ENCODE peak calls at places on chromosomes 7 and 10, in eight cellular contexts. W is PC-3, P is dorsolateral prefrontal cortex, Y is Peyer's patch, V is hepatocyte, D is kidney epithelial cell, B is neural crest cell, Q is GM23338. M is an unnamed sample.
A peak's percentile ranks its signal among the peaks of the same experiment; 100 is the strongest.

GRCh38 chr7:97499204-97499603 is 232.7 kb upstream of the TAC1 start:
- DNase-seq in D (peak; percentile 5), W (peak; percentile 37), B (peak; percentile 8), V (peak; percentile 55), Q (peak; percentile 72), Y (no peak), P (no peak), M (no peak)

GRCh38 chr7:110246118-110246517 is 844.8 kb upstream of the LRRN3 start:
- DNase-seq in W (no peak), V (no peak), B (no peak), P (no peak), Q (no peak), Y (no peak), D (no peak), M (no peak)

GRCh38 chr7:24741691-24742639 is 15.3 kb downstream of the GSDME start:
- DNase-seq in B (no peak), Y (peak; percentile 69), W (peak; percentile 63), Q (no peak), P (no peak), V (peak; percentile 86), D (peak; percentile 67), M (no peak)

GRCh38 chr7:120168066-120168465 is 104.9 kb upstream of the KCND2 start:
- DNase-seq in B (no peak), Y (no peak), W (no peak), Q (no peak), D (no peak), V (no peak), P (no peak), M (no peak)

GRCh38 chr10:43444313-43444712 is 7.4 kb downstream of the ZNF487 start:
- DNase-seq in Y (no peak), Q (no peak), V (no peak), W (no peak), B (no peak), D (no peak), P (no peak), M (no peak)

GRCh38 chr10:116831790-116832189 is 17.5 kb upstream of the ENO4 start:
- DNase-seq in B (no peak), Q (no peak), W (no peak), P (no peak), D (no peak), Y (no peak), V (no peak), M (no peak)

GRCh38 chr10:35635576-35635975 is 6.5 kb downstream of the FZD8 start:
- DNase-seq in D (no peak), Q (peak; percentile 86), V (peak; percentile 83), B (peak; percentile 50), P (no peak), W (peak; percentile 100), Y (no peak), M (peak; percentile 65)

GRCh38 chr10:91242940-91243339 is 22.5 kb downstream of the PCGF5 start:
- DNase-seq in W (no peak), D (no peak), Q (no peak), V (no peak), B (no peak), Y (no peak), P (no peak), M (no peak)

GRCh38 chr10:71480662-71481061 is 83.9 kb downstream of the CDH23 start:
- DNase-seq in W (no peak), B (no peak), P (no peak), Q (no peak), V (no peak), D (no peak), Y (peak; percentile 24), M (no peak)

GRCh38 chr7:42262907-42263466 is 26.0 kb upstream of the GLI3 start:
- DNase-seq in W (peak; percentile 58), Y (no peak), Q (peak; percentile 29), B (peak; percentile 53), P (no peak), V (peak; percentile 9), D (peak; percentile 47), M (no peak)

GRCh38 chr10:43204394-43204942 is 62.4 kb downstream of the RASGEF1A start:
- DNase-seq in P (peak; percentile 31), V (no peak), D (no peak), Y (peak; percentile 20), B (no peak), W (no peak), Q (no peak), M (no peak)

GRCh38 chr10:72353028-72353962 is 1.4 kb downstream of the DNAJB12 start:
- DNase-seq in Q (peak; percentile 58), Y (no peak), D (no peak), P (no peak), B (no peak), W (peak; percentile 25), V (peak; percentile 66), M (no peak)

GRCh38 chr10:130686680-130687300 is 550.6 kb downstream of the GLRX3 start:
- DNase-seq in Y (no peak), P (no peak), D (no peak), B (peak; percentile 27), Q (peak; percentile 36), W (peak; percentile 1), V (peak; percentile 57), M (no peak)

GRCh38 chr10:63214586-63214985 is 81.5 kb downstream of the NRBF2 start:
- DNase-seq in Q (no peak), V (no peak), P (no peak), W (no peak), B (no peak), Y (no peak), D (no peak), M (no peak)

GRCh38 chr10:34299105-34299611 is 515.9 kb downstream of the PARD3 start:
- DNase-seq in P (no peak), Q (no peak), D (no peak), Y (no peak), V (no peak), W (peak; percentile 52), B (no peak), M (no peak)

GRCh38 chr7:27106181-27106905 is 3.9 kb upstream of the HOXA2 start:
- DNase-seq in B (no peak), V (no peak), D (no peak), Y (peak; percentile 62), W (no peak), P (no peak), Q (peak; percentile 80), M (no peak)

GRCh38 chr10:72081772-72082590 is 6.4 kb downstream of the SPOCK2 start:
- DNase-seq in D (no peak), P (peak; percentile 25), B (no peak), Q (no peak), V (no peak), Y (no peak), W (peak; percentile 90), M (no peak)

GRCh38 chr7:93736970-93737369 is 153.6 kb downstream of the TFPI2 start:
- DNase-seq in V (no peak), B (no peak), Q (no peak), P (no peak), Y (no peak), W (peak; percentile 15), D (no peak), M (no peak)

GRCh38 chr10:58615237-58615935 is 102.7 kb downstream of the BICC1 start:
- DNase-seq in Q (no peak), B (no peak), Y (no peak), W (no peak), V (no peak), P (no peak), D (no peak), M (no peak)

GRCh38 chr10:12333382-12334185 is 15.8 kb upstream of the CAMK1D start:
- DNase-seq in V (peak; percentile 79), P (peak; percentile 56), Y (no peak), B (no peak), Q (no peak), W (peak; percentile 86), D (peak; percentile 92), M (no peak)

DNA sequence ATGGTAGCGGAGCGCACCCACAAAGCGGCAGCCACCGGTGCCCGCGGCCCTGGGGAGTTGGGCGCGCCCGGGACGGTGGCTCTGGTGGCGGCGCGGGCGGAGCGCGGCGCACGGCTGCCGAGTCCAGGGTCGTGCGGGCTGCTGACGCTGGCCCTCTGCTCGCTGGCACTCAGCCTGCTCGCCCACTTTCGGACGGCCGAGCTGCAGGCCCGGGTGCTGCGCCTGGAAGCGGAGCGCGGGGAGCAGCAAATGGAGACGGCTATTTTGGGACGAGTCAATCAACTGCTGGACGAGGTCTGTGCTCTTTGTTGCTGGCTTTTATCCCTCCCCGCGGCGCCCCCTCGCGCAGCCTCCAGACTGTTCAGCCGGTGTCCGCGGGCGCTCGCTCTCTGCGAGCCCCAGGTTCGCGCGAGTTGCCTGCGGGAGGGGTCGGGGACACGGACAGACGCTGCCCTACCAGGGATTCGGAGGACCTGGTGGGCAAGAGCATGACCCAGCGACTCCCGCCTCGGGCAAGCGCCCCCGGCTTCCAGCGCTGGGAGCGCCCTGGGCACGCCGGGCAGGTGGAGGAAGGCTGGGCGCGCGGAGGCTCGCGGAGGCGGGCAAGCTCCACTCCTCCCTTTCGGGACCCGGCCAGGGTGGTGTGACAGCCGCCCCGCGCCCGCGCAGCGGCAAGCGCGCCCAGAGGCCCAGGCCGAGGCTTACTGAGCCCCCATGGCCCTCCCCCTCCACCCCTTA is 887 bp downstream of the COL13A1 start:
- DNase-seq in V (peak; percentile 59), Q (peak; percentile 61), P (no peak), B (peak; percentile 56), Y (no peak), D (no peak), W (peak; percentile 61), M (no peak)
- TF ChIP-seq CTCF in V (peak; percentile 27), Q (peak; percentile 0), P (no peak), B (peak; percentile 27), Y (no peak), D (no peak), W (peak; percentile 55), M (no peak)

DNA sequence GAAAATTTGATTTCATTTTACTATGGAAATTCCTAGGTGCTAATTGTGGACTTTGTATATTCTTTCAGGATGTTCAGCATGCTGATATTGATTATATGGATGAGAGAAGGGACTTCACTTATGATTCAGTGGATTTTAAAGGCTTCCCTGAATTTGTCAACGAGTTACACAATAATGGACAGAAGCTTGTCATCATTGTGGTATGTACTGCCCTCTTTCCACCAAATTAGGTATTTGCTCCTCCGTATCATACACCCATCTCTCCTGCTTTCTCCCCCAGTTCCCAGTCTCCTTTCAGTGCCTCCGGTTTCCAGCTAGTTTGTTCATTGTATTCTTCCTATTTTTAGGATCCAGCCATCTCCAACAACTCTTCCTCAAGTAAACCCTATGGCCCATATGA is 34.6 kb downstream of the MGAM start:
- DNase-seq in W (peak; percentile 47), V (no peak), Y (no peak), P (no peak), B (no peak), D (no peak), Q (peak; percentile 24), M (no peak)
- TF ChIP-seq CTCF in W (peak; percentile 25), V (peak; percentile 7), Y (no peak), P (no peak), B (no peak), D (no peak), Q (peak; percentile 50), M (no peak)

GRCh38 chr10:49052069-49052468 is 63.3 kb downstream of the VSTM4 start:
- DNase-seq in D (no peak), V (no peak), W (no peak), B (no peak), Y (no peak), Q (no peak), P (no peak), M (no peak)
- TF ChIP-seq CTCF in D (no peak), V (no peak), W (no peak), B (no peak), Y (no peak), Q (no peak), P (no peak), M (no peak)

DNA sequence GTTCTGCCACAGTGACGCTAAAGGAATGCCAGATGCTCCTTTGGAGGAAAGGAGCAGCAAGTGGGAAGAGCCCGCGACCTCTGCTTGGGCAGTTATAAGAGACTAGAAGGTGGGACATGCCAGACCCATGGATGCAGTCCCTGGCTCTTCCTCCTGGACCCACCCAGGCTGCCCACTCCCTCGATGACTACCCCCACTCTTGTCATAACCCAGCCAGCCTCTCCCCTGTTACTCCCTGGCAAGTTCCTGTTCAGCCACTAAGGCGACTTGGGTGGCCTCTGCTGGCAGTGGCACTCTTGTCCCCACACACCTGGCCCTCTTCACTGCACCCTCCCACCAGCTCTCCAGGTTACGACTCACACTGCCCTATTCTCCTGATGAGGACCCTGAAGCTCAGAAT is 33.5 kb downstream of the COL13A1 start:
- DNase-seq in V (no peak), Y (no peak), W (no peak), B (no peak), Q (no peak), D (no peak), P (no peak), M (no peak)
- TF ChIP-seq CTCF in V (no peak), Y (no peak), W (no peak), B (no peak), Q (no peak), D (no peak), P (no peak), M (no peak)

M was measured in mesothelial cell of epicardium.